ENCODE peak calls at places on chromosome 17, in five cellular contexts. N, E, G, V and X are unnamed samples.

GRCh38 chr17:63841350-63842172 is 924 bp downstream of the SMARCD2 start:
- DNase-seq in V (peak), E (peak), G (peak), N (peak), X (peak)

GRCh38 chr17:74410001-74410443 is 21.9 kb upstream of the GPRC5C start:
- DNase-seq in E (no peak), V (no peak), N (no peak), G (no peak), X (no peak)

GRCh38 chr17:79803997-79804855 is 7.3 kb upstream of the CBX8 start:
- DNase-seq in E (no peak), V (no peak), N (peak), G (peak), X (no peak)

GRCh38 chr17:78581304-78581703 is 4.1 kb upstream of the DNAH17 start:
- DNase-seq in G (no peak), N (no peak), V (no peak), E (no peak), X (no peak)

GRCh38 chr17:57649731-57650484 is 95.2 kb downstream of the CCDC182 start:
- DNase-seq in V (peak), E (no peak), N (no peak), G (peak), X (peak)

GRCh38 chr17:57869599-57870282 is 19.9 kb upstream of the MRPS23 start:
- DNase-seq in V (peak), N (peak), E (peak), G (no peak), X (peak)

GRCh38 chr17:36703860-36704266 is 102.5 kb downstream of the MRM1 start:
- DNase-seq in G (peak), E (peak), N (peak), V (peak), X (peak)

GRCh38 chr17:3695129-3695722 is 729 bp downstream of the P2RX5 start:
- DNase-seq in E (peak), N (no peak), V (no peak), G (no peak), X (no peak)

GRCh38 chr17:1147664-1148063 is 32.1 kb downstream of the ABR start:
- DNase-seq in G (no peak), E (peak), V (peak), N (peak), X (peak)

GRCh38 chr17:41692722-41693521 is 4.2 kb downstream of the EIF1 start:
- DNase-seq in V (peak), E (no peak), G (no peak), N (no peak), X (peak)

GRCh38 chr17:54373970-54374369 is 526.7 kb upstream of the TOM1L1 start:
- DNase-seq in G (no peak), E (no peak), N (no peak), V (no peak), X (no peak)

GRCh38 chr17:60386475-60387058 is 5.4 kb downstream of the USP32 start:
- DNase-seq in G (no peak), E (no peak), V (no peak), N (peak), X (no peak)

GRCh38 chr17:60388742-60389141 is 3.2 kb downstream of the USP32 start:
- DNase-seq in E (no peak), G (no peak), V (no peak), N (no peak), X (no peak)

GRCh38 chr17:60386137-60386395 is 5.9 kb downstream of the USP32 start:
- DNase-seq in N (no peak), G (no peak), E (no peak), V (no peak), X (peak)

GRCh38 chr17:60390223-60390622 is 1.7 kb downstream of the USP32 start:
- DNase-seq in G (peak), V (peak), N (peak), E (peak), X (peak)

GRCh38 chr17:60387666-60388065 is 4.3 kb downstream of the USP32 start:
- DNase-seq in V (no peak), G (no peak), E (no peak), N (no peak), X (no peak)
- H3K4me3 ChIP-seq in V (no peak), G (peak), E (no peak), N (no peak), X (no peak)

DNA sequence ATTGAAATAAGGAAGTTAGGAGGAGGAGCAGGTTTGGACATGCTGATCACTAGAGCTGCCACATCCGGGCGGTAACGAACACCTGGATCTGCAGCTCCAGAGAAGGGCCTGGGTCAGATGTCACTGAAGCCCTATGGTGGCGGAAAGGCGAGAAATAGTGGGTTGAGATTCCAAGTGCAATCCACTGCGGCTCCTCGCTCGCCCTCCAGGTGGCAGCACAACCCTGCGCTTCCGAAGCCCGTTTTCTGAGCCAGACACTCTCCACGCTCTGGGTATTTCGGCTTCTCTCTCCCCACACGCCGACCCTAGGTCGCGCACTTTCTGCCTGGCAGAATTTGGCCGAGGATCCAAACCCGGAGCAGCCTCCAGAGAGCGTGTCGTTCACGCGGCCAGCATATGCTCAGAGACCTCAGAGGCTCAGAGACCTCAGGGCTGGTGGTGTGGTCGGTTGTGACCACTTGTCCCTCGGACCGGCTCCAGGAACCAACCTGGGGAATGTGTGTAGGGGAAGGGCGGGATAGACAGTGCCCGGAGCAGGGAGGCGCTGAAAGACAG is 922 bp upstream of the SLC2A4 start:
- DNase-seq in G (peak), V (peak), N (peak), E (peak), X (peak)
- TF ChIP-seq CTCF in G (peak), V (peak), N (peak), E (peak), X (peak)

GRCh38 chr17:62790554-62790953 is 17.6 kb downstream of the MARCHF10 start:
- DNase-seq in G (no peak), V (peak), N (peak), E (peak), X (peak)

GRCh38 chr17:62793919-62794665 is 14.0 kb downstream of the MARCHF10 start:
- DNase-seq in N (no peak), V (no peak), E (no peak), G (no peak), X (no peak)

GRCh38 chr17:62794666-62794971 is 13.5 kb downstream of the MARCHF10 start:
- DNase-seq in G (no peak), V (no peak), E (no peak), N (no peak), X (no peak)

GRCh38 chr17:62791235-62792121 is 16.6 kb downstream of the MARCHF10 start:
- DNase-seq in N (peak), E (peak), G (no peak), V (peak), X (peak)

DNA sequence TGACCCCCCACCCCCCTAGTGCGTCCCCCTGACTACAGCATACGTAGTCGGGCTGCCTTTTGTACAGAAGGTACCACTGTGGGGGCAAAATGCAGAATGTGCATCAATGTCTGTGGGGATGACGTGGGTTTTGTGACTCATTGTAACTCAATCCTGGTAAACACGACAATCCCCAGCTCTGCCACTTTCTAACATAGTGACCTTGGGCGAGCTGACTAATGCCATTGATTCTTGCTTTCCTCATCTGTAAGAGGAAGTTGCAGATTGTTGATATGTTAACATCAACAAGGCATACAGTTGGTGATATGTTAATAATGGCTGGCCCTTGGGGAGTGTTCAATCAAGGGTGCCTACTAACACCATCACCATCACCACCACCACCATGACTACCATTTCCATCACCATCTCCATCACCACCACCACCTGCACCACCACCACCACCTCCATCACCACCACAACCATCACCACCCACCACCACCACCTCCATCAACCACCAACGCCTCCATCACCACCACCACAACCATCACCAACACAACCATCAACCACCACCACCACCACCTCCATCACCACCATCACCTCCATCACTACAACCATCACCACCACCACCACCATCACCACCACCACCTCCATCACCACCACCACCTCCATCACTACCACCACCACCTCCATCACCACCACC is 15.9 kb downstream of the MARCHF10 start:
- DNase-seq in G (peak), V (peak), E (peak), N (peak), X (peak)
- H3K4me3 ChIP-seq in G (no peak), V (no peak), E (peak), N (no peak), X (no peak)

DNA sequence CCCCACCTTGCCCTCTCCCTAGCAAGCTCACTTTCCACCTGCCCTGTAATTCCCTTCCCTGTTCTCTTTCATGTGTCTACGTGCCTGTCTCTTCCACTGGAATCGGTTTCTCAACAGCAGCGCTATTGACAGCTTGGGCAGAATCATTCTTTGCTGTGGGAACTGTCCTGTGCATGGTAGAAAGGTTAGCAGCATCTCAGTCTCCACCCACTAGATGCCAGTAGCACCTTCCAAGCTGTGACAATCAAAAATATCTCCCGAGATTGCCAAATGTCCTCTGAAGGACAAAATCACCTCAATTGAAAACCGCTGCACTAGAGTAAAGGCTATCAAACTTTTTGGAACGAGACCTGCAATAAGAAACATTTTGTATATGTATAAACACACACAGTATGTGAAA is 41.6 kb upstream of the KSR1 start:
- DNase-seq in E (no peak), G (no peak), V (no peak), N (no peak), X (no peak)
- TF ChIP-seq CTCF in E (no peak), G (no peak), V (no peak), N (no peak), X (no peak)

DNA sequence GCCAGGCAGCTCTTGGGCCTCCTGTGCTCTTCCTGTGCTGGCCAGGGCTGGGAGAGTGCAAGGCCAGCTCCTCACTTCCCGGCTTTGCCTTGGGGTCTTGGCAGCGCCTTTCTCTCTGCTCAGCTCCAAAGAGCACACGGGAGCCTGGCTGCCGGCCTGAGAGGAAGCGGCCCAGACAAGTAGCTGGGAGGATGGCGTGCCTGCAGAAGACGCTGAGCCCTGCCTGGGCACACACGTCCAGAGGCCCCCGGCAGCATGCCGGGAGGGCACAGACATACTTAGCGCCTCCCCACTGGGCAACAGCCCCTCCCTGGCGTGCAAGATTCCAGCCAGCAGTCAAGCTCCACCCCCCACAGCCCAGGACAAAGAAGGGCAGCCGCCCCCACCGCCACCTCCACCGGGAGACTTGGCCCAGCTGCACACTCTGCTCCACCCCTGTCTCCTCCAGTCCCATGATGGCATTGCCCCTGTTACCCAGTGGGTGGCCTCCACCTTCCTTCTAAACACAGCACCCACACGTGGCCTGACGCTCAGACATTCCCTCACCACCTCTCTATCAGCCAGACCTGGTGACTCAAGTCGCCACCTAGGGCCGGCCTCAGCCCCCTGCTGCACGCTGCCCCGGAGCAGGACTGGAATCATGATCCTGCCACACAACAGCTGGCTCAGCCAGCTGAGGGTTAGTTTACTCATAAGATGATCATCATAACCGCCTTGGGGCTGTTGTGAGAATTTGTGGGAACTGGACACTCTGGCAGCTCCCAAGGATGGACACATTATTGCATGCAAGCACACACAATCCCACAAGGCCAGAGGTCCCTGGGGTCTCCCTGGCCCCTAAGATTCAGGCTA is 12.4 kb downstream of the SGCA start:
- DNase-seq in N (peak), G (peak), E (peak), V (peak), X (peak)
- H3K4me3 ChIP-seq in N (no peak), G (no peak), E (peak), V (no peak), X (no peak)

GRCh38 chr17:39193346-39193745 is 4.1 kb downstream of the CACNB1 start:
- DNase-seq in E (no peak), V (no peak), N (no peak), G (peak), X (no peak)

GRCh38 chr17:39194985-39195524 is 2.4 kb downstream of the CACNB1 start:
- DNase-seq in V (no peak), G (no peak), E (no peak), N (no peak), X (no peak)

GRCh38 chr17:39195568-39196160 is 1.8 kb downstream of the CACNB1 start:
- DNase-seq in V (no peak), N (peak), G (no peak), E (peak), X (no peak)

GRCh38 chr17:39192901-39193300 is 4.6 kb downstream of the CACNB1 start:
- DNase-seq in V (no peak), G (no peak), N (no peak), E (no peak), X (no peak)

GRCh38 chr17:39194089-39194984 is 3.1 kb downstream of the CACNB1 start:
- DNase-seq in G (peak), N (peak), V (peak), E (no peak), X (peak)
- TF ChIP-seq CTCF in G (peak), N (peak), V (peak), E (no peak), X (peak)

DNA sequence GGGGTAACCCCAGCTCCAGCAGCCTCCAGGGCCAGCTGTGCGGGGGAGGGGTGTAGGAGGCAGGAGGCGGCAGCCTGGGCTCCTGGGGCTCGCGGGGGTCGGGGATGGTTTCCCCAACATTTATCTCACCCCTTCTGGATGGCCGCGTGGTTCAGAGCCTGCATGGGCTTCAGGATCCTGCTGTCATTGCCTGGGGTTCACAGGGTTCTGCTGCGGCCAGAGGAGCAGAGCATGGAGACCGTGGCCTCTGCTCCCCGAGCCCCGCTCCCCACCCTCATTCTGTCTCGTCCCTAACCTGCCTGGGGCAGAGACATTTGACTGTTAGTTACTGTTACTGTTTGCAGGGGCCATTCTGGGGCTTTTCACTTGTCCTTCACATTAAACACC is 4.9 kb downstream of the MYADML2 start:
- DNase-seq in V (no peak), G (no peak), E (no peak), N (no peak), X (no peak)
- H3K4me3 ChIP-seq in V (no peak), G (no peak), E (no peak), N (no peak), X (no peak)

DNA sequence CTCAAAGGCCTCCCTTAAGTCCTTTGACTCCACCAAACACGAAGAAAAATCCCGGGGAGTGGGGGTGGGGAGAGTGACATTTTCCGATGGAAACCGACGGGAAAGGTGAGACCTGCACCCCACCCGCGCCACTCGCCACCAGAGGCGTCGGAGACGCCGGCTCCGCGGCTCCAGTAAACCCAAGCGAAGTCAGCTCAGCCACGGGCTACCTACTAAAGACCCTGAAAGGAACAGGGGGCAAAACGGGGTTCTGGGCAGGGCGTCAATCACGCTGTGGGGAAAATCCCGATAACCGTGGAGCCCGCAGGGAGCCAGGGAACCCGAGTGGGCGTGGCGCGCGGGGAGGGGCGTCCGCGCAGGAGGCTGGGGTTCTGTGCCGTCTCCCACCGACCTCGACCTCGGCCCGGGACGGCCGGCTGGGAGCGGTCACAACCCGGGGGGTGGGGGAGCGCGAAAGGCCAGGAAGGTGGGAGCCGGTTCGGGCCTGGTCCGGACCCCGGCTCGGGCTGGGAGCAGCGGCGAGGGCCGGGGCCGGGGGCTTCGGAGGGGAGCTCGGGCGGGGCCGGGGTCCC is 565 bp downstream of the WDR45B start:
- DNase-seq in N (no peak), G (peak), V (no peak), E (peak), X (no peak)
- TF ChIP-seq CTCF in N (no peak), G (no peak), V (no peak), E (no peak), X (peak)

GRCh38 chr17:6495450-6496115 is 51.3 kb downstream of the PIMREG start:
- DNase-seq in N (no peak), E (no peak), G (no peak), V (no peak), X (no peak)

GRCh38 chr17:6494239-6494941 is 50.1 kb downstream of the PIMREG start:
- DNase-seq in G (no peak), E (no peak), V (no peak), N (no peak), X (no peak)

GRCh38 chr17:6491071-6491700 is 46.9 kb downstream of the PIMREG start:
- DNase-seq in V (no peak), N (no peak), G (no peak), E (no peak), X (no peak)

GRCh38 chr17:6496116-6496481 is 51.8 kb downstream of the PIMREG start:
- DNase-seq in N (no peak), E (no peak), V (no peak), G (peak), X (no peak)

DNA sequence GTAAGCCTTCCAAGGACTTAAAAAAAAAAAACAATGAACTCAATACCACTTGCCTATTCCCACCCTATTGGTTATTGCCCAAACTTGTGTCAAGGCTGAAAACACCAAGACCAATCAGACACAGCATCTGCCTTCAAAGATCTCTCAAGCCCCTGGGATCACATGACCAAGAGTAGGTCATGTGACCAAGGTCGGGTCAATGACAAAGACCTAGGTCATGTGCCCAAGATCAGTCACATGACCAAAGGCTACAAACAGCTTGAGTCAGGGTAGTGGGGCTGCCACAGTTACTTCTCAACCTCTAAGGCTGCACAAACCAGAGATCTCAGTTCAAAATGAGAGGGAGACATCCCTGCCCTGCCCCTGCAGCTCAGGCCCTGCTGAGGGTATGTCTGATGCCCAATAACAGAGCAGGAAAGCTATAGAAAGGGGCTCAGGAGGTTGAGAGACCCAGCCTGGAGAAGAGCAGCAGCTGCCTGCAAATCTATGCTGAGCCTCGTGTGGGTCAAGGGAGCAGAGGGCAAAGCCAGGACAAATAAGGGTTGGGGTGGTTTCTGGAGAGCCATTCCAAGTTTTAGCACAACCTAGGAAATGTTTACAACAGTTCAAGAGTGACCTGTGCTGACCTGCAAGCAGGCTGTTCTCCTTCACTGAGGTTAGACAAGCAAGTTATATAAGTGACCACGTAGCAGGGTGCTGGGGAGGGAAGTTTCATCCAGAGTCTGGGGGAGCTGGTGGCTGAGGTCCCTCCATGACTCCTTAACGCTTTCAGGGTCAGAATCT is 48.8 kb downstream of the PIMREG start:
- DNase-seq in V (no peak), G (peak), N (no peak), E (no peak), X (no peak)
- H3K4me3 ChIP-seq in V (no peak), G (no peak), N (no peak), E (no peak), X (no peak)